ENCODE peak calls at places on chromosomes 2 and 18, in seven cellular contexts. W is SW480, V is dorsolateral prefrontal cortex, Q is fibroblast of the conjunctiva, I is right lobe of liver, Z is bronchial epithelial cell, E is mesenteric fat pad. O is an unnamed sample.
A peak's percentile ranks its signal among the peaks of the same experiment; 100 is the strongest.

GRCh38 chr2:119474371-119475224 is 42.9 kb downstream of the TMEM37 start:
- DNase-seq in Q (no peak), I (no peak), E (peak; percentile 55), W (no peak), V (no peak), Z (no peak), O (no peak)

GRCh38 chr2:777546-777945 is 100.3 kb upstream of the TMEM18 start:
- DNase-seq in W (no peak), E (no peak), Q (no peak), I (no peak), Z (no peak), V (no peak), O (no peak)

GRCh38 chr2:8851811-8852560 is 14.6 kb upstream of the KIDINS220 start:
- DNase-seq in Q (no peak), V (no peak), Z (peak; percentile 20), W (no peak), E (no peak), I (no peak), O (no peak)

GRCh38 chr2:39059366-39059952 is 61.4 kb downstream of the SOS1 start:
- DNase-seq in I (no peak), Z (peak; percentile 63), V (no peak), E (no peak), Q (peak; percentile 35), W (peak; percentile 59), O (peak; percentile 39)

GRCh38 chr2:106159867-106160785 is 34.0 kb downstream of the UXS1 start:
- DNase-seq in V (no peak), Q (no peak), Z (no peak), W (no peak), I (no peak), E (no peak), O (peak; percentile 29)

GRCh38 chr18:48023334-48024008 is 93.0 kb upstream of the SMAD2 start:
- DNase-seq in Z (peak; percentile 80), I (no peak), W (peak; percentile 44), E (no peak), Q (no peak), V (no peak), O (no peak)

GRCh38 chr2:127220102-127220806 is at the start of gene CYP27C1:
- DNase-seq in Z (no peak), E (no peak), V (no peak), Q (no peak), W (no peak), I (no peak), O (no peak)

GRCh38 chr18:34649072-34649471 is 61.0 kb upstream of the DTNA start:
- DNase-seq in Z (no peak), W (no peak), E (no peak), Q (no peak), V (no peak), I (no peak), O (no peak)

GRCh38 chr18:31918733-31919132 is 24.2 kb downstream of the TRAPPC8 start:
- DNase-seq in V (no peak), I (no peak), W (no peak), Q (no peak), Z (no peak), E (no peak), O (no peak)

GRCh38 chr2:218418717-218419458 is at the start of gene VIL1:
- DNase-seq in E (no peak), W (peak; percentile 93), I (no peak), V (no peak), Z (no peak), Q (no peak), O (no peak)

GRCh38 chr2:178397002-178397605 is 53.9 kb downstream of the PRKRA start:
- DNase-seq in Q (no peak), W (peak; percentile 43), V (no peak), E (no peak), I (no peak), Z (peak; percentile 53), O (peak; percentile 40)

GRCh38 chr2:174836345-174836999 is 72.2 kb upstream of the CHRNA1 start:
- DNase-seq in Q (peak; percentile 95), Z (peak; percentile 90), I (no peak), V (no peak), E (no peak), W (no peak), O (no peak)

GRCh38 chr2:214587442-214587841 is 176.6 kb downstream of the VWC2L start:
- DNase-seq in Z (no peak), E (no peak), I (no peak), W (peak; percentile 7), V (no peak), Q (no peak), O (no peak)

GRCh38 chr2:127020536-127020935 is 86.4 kb downstream of the BIN1 start:
- DNase-seq in Z (no peak), V (no peak), E (no peak), W (no peak), I (no peak), Q (no peak), O (no peak)

GRCh38 chr18:75846321-75846720 is 418.8 kb upstream of the SMIM21 start:
- DNase-seq in Q (no peak), W (no peak), E (no peak), I (no peak), Z (no peak), V (no peak), O (no peak)

GRCh38 chr2:207135801-207136457 is 29.8 kb downstream of the KLF7 start:
- DNase-seq in I (no peak), Q (no peak), V (no peak), W (no peak), Z (no peak), E (no peak), O (no peak)

GRCh38 chr18:68937204-68937603 is 139.3 kb downstream of the CCDC102B start:
- DNase-seq in V (no peak), I (no peak), Q (no peak), Z (no peak), E (no peak), W (no peak), O (no peak)

GRCh38 chr18:69580107-69580506 is 179.4 kb downstream of the DOK6 start:
- DNase-seq in V (no peak), W (no peak), E (no peak), Z (no peak), Q (no peak), I (no peak), O (peak; percentile 14)

GRCh38 chr2:6958616-6959235 is 41.5 kb downstream of the RNF144A start:
- DNase-seq in V (no peak), E (no peak), Q (no peak), I (peak; percentile 28), Z (no peak), W (no peak), O (no peak)